ENCODE peak calls at places on chromosome 2, in eight cellular contexts. T is GM10248; U is T-helper 2 cell treated with Interferon-gamma antibody and Interleukin-4, amounts not matched to agents 5 μg/mL and 100 μg/mL, for 36 hours; S is body of pancreas; Z is thyroid gland; O is left ventricle myocardium superior; I is frontal cortex; V is activated gamma-delta T cell treated with Interleukin-2 at 50 U/mL for 16 hours. M is an unnamed sample.
A peak's percentile ranks its signal among the peaks of the same experiment; 100 is the strongest.

GRCh38 chr2:152571035-152571766 is 146.1 kb downstream of the PRPF40A start:
- DNase-seq in T (no peak), U (no peak), S (no peak), Z (peak; percentile 20), O (peak; percentile 43), I (no peak), V (no peak), M (peak; percentile 62)

GRCh38 chr2:100875516-100876230 is 55.7 kb downstream of the NPAS2 start:
- DNase-seq in T (no peak), U (no peak), S (peak; percentile 52), Z (peak; percentile 70), O (no peak), I (no peak), V (no peak), M (no peak)

GRCh38 chr2:159362816-159363251 is 76.3 kb upstream of the WDSUB1 start:
- DNase-seq in T (no peak), U (no peak), S (no peak), Z (no peak), O (no peak), I (no peak), V (no peak), M (peak; percentile 25)

GRCh38 chr2:63078852-63079606 is 28.4 kb downstream of the OTX1 start:
- DNase-seq in T (peak; percentile 19), U (no peak), S (no peak), Z (no peak), O (no peak), I (no peak), V (no peak), M (peak; percentile 55)

GRCh38 chr2:19801367-19802087 is 100.3 kb downstream of the TTC32 start:
- DNase-seq in T (no peak), U (no peak), S (peak; percentile 87), Z (peak; percentile 42), O (peak; percentile 93), I (no peak), V (no peak), M (peak; percentile 97)

GRCh38 chr2:142615876-142616275 is 261.6 kb upstream of the KYNU start:
- DNase-seq in T (no peak), U (no peak), S (no peak), Z (no peak), O (no peak), I (no peak), V (no peak), M (no peak)

GRCh38 chr2:20368706-20369105 is 18.1 kb upstream of the PUM2 start:
- DNase-seq in T (no peak), U (no peak), S (no peak), Z (no peak), O (no peak), I (no peak), V (no peak), M (no peak)

GRCh38 chr2:38146302-38146916 is 70.5 kb upstream of the CYP1B1 start:
- DNase-seq in T (peak; percentile 48), U (peak; percentile 38), S (peak; percentile 15), Z (peak; percentile 71), O (peak; percentile 53), I (no peak), V (no peak), M (peak; percentile 95)

GRCh38 chr2:195094330-195094729 is 562.7 kb upstream of the SLC39A10 start:
- DNase-seq in T (no peak), U (no peak), S (no peak), Z (no peak), O (no peak), I (no peak), V (no peak), M (no peak)

GRCh38 chr2:240561325-240561971 is 1.3 kb downstream of the DUSP28 start:
- DNase-seq in T (no peak), U (peak; percentile 17), S (no peak), Z (no peak), O (no peak), I (no peak), V (no peak), M (peak; percentile 71)

GRCh38 chr2:62348700-62349099 is 152.8 kb downstream of the B3GNT2 start:
- DNase-seq in T (no peak), U (no peak), S (no peak), Z (no peak), O (no peak), I (no peak), V (no peak), M (no peak)

GRCh38 chr2:172397136-172397825 is 30.1 kb upstream of the ITGA6 start:
- DNase-seq in T (no peak), U (no peak), S (no peak), Z (no peak), O (no peak), I (no peak), V (no peak), M (no peak)

GRCh38 chr2:18795881-18796280 is 206.5 kb upstream of the NT5C1B start:
- DNase-seq in T (no peak), U (no peak), S (no peak), Z (no peak), O (no peak), I (no peak), V (no peak), M (no peak)

GRCh38 chr2:22035333-22035964 is 911.7 kb downstream of the TDRD15 start:
- DNase-seq in T (no peak), U (no peak), S (no peak), Z (no peak), O (peak; percentile 48), I (no peak), V (no peak), M (no peak)

GRCh38 chr2:15594291-15595256 is 2.9 kb downstream of the DDX1 start:
- DNase-seq in T (no peak), U (no peak), S (no peak), Z (no peak), O (no peak), I (no peak), V (no peak), M (no peak)

GRCh38 chr2:28393115-28393836 is 618 bp downstream of the FOSL2 start:
- DNase-seq in T (peak; percentile 63), U (peak; percentile 64), S (peak; percentile 72), Z (peak; percentile 80), O (peak; percentile 84), I (no peak), V (peak; percentile 40), M (peak; percentile 22)

GRCh38 chr2:229261599-229261998 is 9.5 kb downstream of the PID1 start:
- DNase-seq in T (no peak), U (no peak), S (no peak), Z (no peak), O (peak; percentile 46), I (no peak), V (no peak), M (no peak)

GRCh38 chr2:30807249-30807648 is at the start of gene CAPN13:
- DNase-seq in T (no peak), U (no peak), S (peak; percentile 88), Z (no peak), O (no peak), I (no peak), V (no peak), M (no peak)

GRCh38 chr2:167681234-167681633 is 566.2 kb downstream of the STK39 start:
- DNase-seq in T (no peak), U (no peak), S (no peak), Z (no peak), O (no peak), I (no peak), V (no peak), M (no peak)

GRCh38 chr2:150426315-150426714 is 61.2 kb downstream of the RND3 start:
- DNase-seq in T (no peak), U (no peak), S (no peak), Z (no peak), O (no peak), I (no peak), V (no peak), M (no peak)

GRCh38 chr2:66689456-66690051 is 254.6 kb downstream of the MEIS1 start:
- DNase-seq in T (no peak), U (no peak), S (no peak), Z (no peak), O (no peak), I (no peak), V (no peak), M (no peak)

GRCh38 chr2:20693317-20693716 is 26.4 kb downstream of the GDF7 start:
- DNase-seq in T (no peak), U (no peak), S (no peak), Z (no peak), O (no peak), I (no peak), V (no peak), M (no peak)

GRCh38 chr2:64143154-64144056 is 815 bp downstream of the PELI1 start:
- DNase-seq in T (peak; percentile 18), U (peak; percentile 42), S (peak; percentile 42), Z (peak; percentile 22), O (peak; percentile 67), I (peak; percentile 30), V (no peak), M (no peak)

GRCh38 chr2:28377201-28377816 is 15.3 kb upstream of the FOSL2 start:
- DNase-seq in T (no peak), U (no peak), S (no peak), Z (no peak), O (no peak), I (no peak), V (no peak), M (no peak)

GRCh38 chr2:232211743-232212686 is 166.5 kb upstream of the ALPP start:
- DNase-seq in T (no peak), U (no peak), S (no peak), Z (peak; percentile 32), O (no peak), I (no peak), V (no peak), M (no peak)

GRCh38 chr2:200380833-200381542 is 74.5 kb downstream of the SPATS2L start:
- DNase-seq in T (no peak), U (no peak), S (no peak), Z (no peak), O (no peak), I (no peak), V (no peak), M (peak; percentile 60)